ENCODE peak calls at places on chromosome 7, in four cellular contexts. T is heart left ventricle, C is glutamatergic neuron, M is cardiac muscle cell. J is an unnamed sample.
A peak's percentile ranks its signal among the peaks of the same experiment; 100 is the strongest.

GRCh38 chr7:2715341-2716231 is 27.6 kb downstream of the AMZ1 start:
- DNase-seq in T (no peak), M (peak; percentile 59), C (no peak), J (no peak)

GRCh38 chr7:92133133-92133736 is 1.0 kb downstream of the CYP51A1 start:
- DNase-seq in T (no peak), C (no peak), M (no peak), J (no peak)

GRCh38 chr7:30990316-30991029 is 26.7 kb downstream of the GHRHR start:
- DNase-seq in C (no peak), T (no peak), M (no peak), J (no peak)

GRCh38 chr7:6180344-6180725 is 92.1 kb downstream of the CYTH3 start:
- DNase-seq in T (no peak), C (no peak), M (no peak), J (no peak)

GRCh38 chr7:71904486-71904885 is 507.7 kb downstream of the CALN1 start:
- DNase-seq in C (no peak), T (no peak), M (no peak), J (no peak)

GRCh38 chr7:124255041-124255667 is 222.3 kb upstream of the TMEM229A start:
- DNase-seq in C (no peak), T (no peak), M (peak; percentile 37), J (no peak)

GRCh38 chr7:148116195-148116594 is 474.4 kb upstream of the C7orf33 start:
- DNase-seq in C (no peak), T (no peak), M (no peak), J (no peak)

GRCh38 chr7:134602921-134603394 is 43.7 kb upstream of the BPGM start:
- DNase-seq in T (no peak), M (no peak), C (no peak), J (no peak)

GRCh38 chr7:151692721-151693120 is 173.0 kb upstream of the RHEB start:
- DNase-seq in M (peak; percentile 94), C (peak; percentile 44), T (peak; percentile 66), J (no peak)

GRCh38 chr7:127702253-127702652 is 50.3 kb downstream of the SND1 start:
- DNase-seq in M (no peak), T (no peak), C (no peak), J (no peak)

GRCh38 chr7:36180121-36180520 is 27.1 kb downstream of the EEPD1 start:
- DNase-seq in M (no peak), C (no peak), T (no peak), J (no peak)

GRCh38 chr7:157476654-157477549 is 140.1 kb downstream of the DNAJB6 start:
- DNase-seq in T (no peak), C (no peak), M (no peak), J (no peak)

GRCh38 chr7:1666251-1666778 is 3.8 kb upstream of the ELFN1 start:
- DNase-seq in C (no peak), M (peak; percentile 63), T (no peak), J (peak; percentile 35)

GRCh38 chr7:14761506-14762296 is 140.8 kb downstream of the DGKB start:
- DNase-seq in T (peak; percentile 91), C (no peak), M (peak; percentile 67), J (no peak)

GRCh38 chr7:93054975-93055374 is 62.8 kb downstream of the SAMD9 start:
- DNase-seq in C (no peak), M (no peak), T (no peak), J (no peak)

GRCh38 chr7:157278167-157278790 is 58.5 kb upstream of the DNAJB6 start:
- DNase-seq in T (no peak), C (no peak), M (no peak), J (no peak)

GRCh38 chr7:54529568-54529967 is 12.6 kb upstream of the VSTM2A start:
- DNase-seq in T (no peak), C (no peak), M (no peak), J (no peak)

GRCh38 chr7:93717217-93717900 is 142.8 kb upstream of the CALCR start:
- DNase-seq in C (no peak), T (no peak), M (no peak), J (no peak)

GRCh38 chr7:7765422-7765821 is 47.0 kb upstream of the RPA3 start:
- DNase-seq in M (no peak), T (no peak), C (no peak), J (no peak)

GRCh38 chr7:96284838-96285237 is 37.1 kb downstream of the SLC25A13 start:
- DNase-seq in T (no peak), C (no peak), M (no peak), J (no peak)

GRCh38 chr7:12436896-12437535 is 33.4 kb upstream of the VWDE start:
- DNase-seq in M (peak; percentile 47), T (no peak), C (peak; percentile 44), J (peak; percentile 17)

GRCh38 chr7:4343272-4344000 is 338.7 kb upstream of the FOXK1 start:
- DNase-seq in T (no peak), C (no peak), M (no peak), J (no peak)

GRCh38 chr7:146948708-146949107 is 832.1 kb downstream of the CNTNAP2 start:
- DNase-seq in M (no peak), T (no peak), C (no peak), J (no peak)

GRCh38 chr7:134676743-134677142 is 30.1 kb downstream of the BPGM start:
- DNase-seq in T (no peak), C (no peak), M (no peak), J (no peak)

GRCh38 chr7:50730459-50731400 is 52.0 kb downstream of the GRB10 start:
- DNase-seq in M (no peak), C (no peak), T (no peak), J (no peak)

GRCh38 chr7:84058311-84059076 is 136.1 kb downstream of the SEMA3A start:
- DNase-seq in T (no peak), M (no peak), C (no peak), J (no peak)

GRCh38 chr7:37196631-37197030 is 252.0 kb downstream of the ELMO1 start:
- DNase-seq in C (no peak), M (no peak), T (no peak), J (no peak)

GRCh38 chr7:112771166-112771565 is 19.0 kb downstream of the TMEM168 start:
- DNase-seq in T (no peak), C (no peak), M (no peak), J (no peak)

GRCh38 chr7:1858435-1859265 is 188.6 kb downstream of the ELFN1 start:
- DNase-seq in T (peak; percentile 20), M (no peak), C (peak; percentile 62), J (no peak)

GRCh38 chr7:117087639-117088396 is 134.5 kb downstream of the ST7 start:
- DNase-seq in T (no peak), C (no peak), M (no peak), J (no peak)

GRCh38 chr7:234041-234711 is 41.8 kb downstream of the FAM20C start:
- DNase-seq in M (no peak), T (peak; percentile 70), C (no peak), J (no peak)

GRCh38 chr7:121561717-121562116 is 165.6 kb upstream of the FAM3C start:
- DNase-seq in T (no peak), C (no peak), M (peak; percentile 21), J (no peak)

GRCh38 chr7:49398236-49398635 is 375.2 kb upstream of the VWC2 start:
- DNase-seq in C (no peak), M (no peak), T (peak; percentile 36), J (no peak)

GRCh38 chr7:100516135-100516812 is 22.7 kb upstream of the AGFG2 start:
- DNase-seq in T (peak; percentile 46), M (no peak), C (no peak), J (no peak)

GRCh38 chr7:105831824-105832535 is 44.4 kb downstream of the ATXN7L1 start:
- DNase-seq in M (no peak), T (no peak), C (no peak), J (no peak)

GRCh38 chr7:69748530-69748929 is 150.3 kb downstream of the AUTS2 start:
- DNase-seq in C (no peak), T (no peak), M (no peak), J (no peak)

GRCh38 chr7:79806161-79806734 is 328.4 kb upstream of the GNAI1 start:
- DNase-seq in C (no peak), M (no peak), T (no peak), J (no peak)
- TF ChIP-seq CTCF in C (peak; percentile 8), M (peak; percentile 54), T (no peak), J (no peak)

GRCh38 chr7:132393789-132394261 is 182.4 kb downstream of the PLXNA4 start:
- DNase-seq in C (no peak), T (peak; percentile 55), M (no peak), J (no peak)
- TF ChIP-seq CTCF in C (no peak), T (no peak), M (no peak), J (no peak)

GRCh38 chr7:135708041-135708440 is 19.9 kb downstream of the SLC13A4 start:
- DNase-seq in M (no peak), T (no peak), C (no peak), J (no peak)

GRCh38 chr7:135712796-135713195 is 15.2 kb downstream of the SLC13A4 start:
- DNase-seq in T (no peak), M (no peak), C (no peak), J (no peak)

GRCh38 chr7:135709508-135709907 is 18.5 kb downstream of the SLC13A4 start:
- DNase-seq in M (no peak), C (no peak), T (no peak), J (no peak)

GRCh38 chr7:135712182-135712782 is 15.7 kb downstream of the SLC13A4 start:
- DNase-seq in M (no peak), T (no peak), C (no peak), J (no peak)

GRCh38 chr7:135710417-135711138 is 17.4 kb downstream of the SLC13A4 start:
- DNase-seq in T (no peak), C (no peak), M (no peak), J (no peak)
- TF ChIP-seq CTCF in T (peak; percentile 50), C (peak; percentile 90), M (peak; percentile 50), J (peak; percentile 92)

DNA sequence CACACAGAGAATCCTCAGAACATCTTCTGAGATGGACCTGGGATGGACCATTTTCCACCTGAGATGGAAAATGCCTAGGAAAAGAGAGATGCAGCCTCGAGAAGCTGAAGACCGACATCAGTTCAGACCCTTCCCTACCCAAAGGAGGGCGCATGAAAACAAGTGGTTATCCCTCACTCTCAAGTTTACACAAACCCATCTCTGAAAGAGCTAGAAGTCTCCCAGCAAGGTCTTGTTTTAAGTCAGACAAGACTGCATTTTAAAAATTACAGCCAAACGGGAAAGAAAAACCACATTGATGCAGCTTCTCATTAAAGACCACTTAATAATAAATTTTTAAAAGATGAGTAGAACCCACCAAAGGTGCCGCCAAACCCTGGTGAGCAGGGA is 1.3 kb downstream of the RAPGEF5 start:
- DNase-seq in T (no peak), M (no peak), C (no peak), J (no peak)
- TF ChIP-seq CTCF in T (no peak), M (no peak), C (no peak), J (no peak)

GRCh38 chr7:136688601-136689000 is 179.9 kb upstream of the CHRM2 start:
- DNase-seq in C (no peak), T (no peak), M (no peak), J (no peak)

GRCh38 chr7:136692221-136692620 is 176.2 kb upstream of the CHRM2 start:
- DNase-seq in C (no peak), T (no peak), M (no peak), J (no peak)

GRCh38 chr7:136685506-136685905 is 182.9 kb upstream of the CHRM2 start:
- DNase-seq in T (no peak), M (no peak), C (no peak), J (no peak)

GRCh38 chr7:136693166-136694119 is 175.0 kb upstream of the CHRM2 start:
- DNase-seq in M (no peak), C (no peak), T (no peak), J (no peak)

GRCh38 chr7:136687693-136688322 is 180.6 kb upstream of the CHRM2 start:
- DNase-seq in C (no peak), T (no peak), M (no peak), J (peak; percentile 22)
- TF ChIP-seq CTCF in C (peak; percentile 85), T (peak; percentile 33), M (peak; percentile 67), J (peak; percentile 89)